ENCODE peak calls at places on chromosomes 16 and 17, in four cellular contexts. One of them, this sample, is unnamed.

GRCh38 chr16:85245307-85246172 is 133.3 kb upstream of the CIBAR2 start:
- DNase-seq in stomach: peak; percentile 44
- DNase-seq in transverse colon: peak; percentile 53
- DNase-seq in IMR-90: peak; percentile 79
- DNase-seq in this sample: peak; percentile 69

GRCh38 chr17:50935201-50936124 is 69.3 kb upstream of the TOB1 start:
- DNase-seq in IMR-90: no peak
- DNase-seq in transverse colon: peak; percentile 59
- DNase-seq in stomach: peak; percentile 94
- DNase-seq in this sample: peak; percentile 72

GRCh38 chr16:88436796-88437195 is 16.3 kb upstream of the ZFPM1 start:
- DNase-seq in IMR-90: no peak
- DNase-seq in transverse colon: no peak
- DNase-seq in stomach: no peak
- DNase-seq in this sample: no peak

GRCh38 chr17:50956750-50957523 is 90.8 kb upstream of the TOB1 start:
- DNase-seq in stomach: peak; percentile 69
- DNase-seq in transverse colon: peak; percentile 68
- DNase-seq in IMR-90: peak; percentile 54
- DNase-seq in this sample: peak; percentile 73

GRCh38 chr17:44218344-44219125 is 940 bp downstream of the UBTF start:
- DNase-seq in IMR-90: peak; percentile 83
- DNase-seq in stomach: peak; percentile 91
- DNase-seq in transverse colon: peak; percentile 92
- DNase-seq in this sample: peak; percentile 84

GRCh38 chr16:19696312-19696711 is 21.7 kb downstream of the KNOP1 start:
- DNase-seq in stomach: peak; percentile 86
- DNase-seq in IMR-90: peak; percentile 88
- DNase-seq in transverse colon: peak; percentile 92
- DNase-seq in this sample: peak; percentile 79

GRCh38 chr17:66054242-66054641 is 137.7 kb downstream of the CEP112 start:
- DNase-seq in IMR-90: no peak
- DNase-seq in transverse colon: no peak
- DNase-seq in stomach: no peak
- DNase-seq in this sample: no peak

GRCh38 chr17:8698142-8699050 is 46.2 kb downstream of the CCDC42 start:
- DNase-seq in stomach: no peak
- DNase-seq in IMR-90: peak; percentile 79
- DNase-seq in transverse colon: peak; percentile 15
- DNase-seq in this sample: peak; percentile 33

GRCh38 chr16:1981972-1982574 is 804 bp upstream of the NOXO1 start:
- DNase-seq in transverse colon: peak; percentile 78
- DNase-seq in stomach: no peak
- DNase-seq in IMR-90: no peak
- DNase-seq in this sample: no peak

GRCh38 chr17:59365383-59365981 is 34.0 kb downstream of the YPEL2 start:
- DNase-seq in transverse colon: no peak
- DNase-seq in IMR-90: no peak
- DNase-seq in stomach: no peak
- DNase-seq in this sample: no peak

GRCh38 chr17:56185905-56186783 is 32.9 kb downstream of the ANKFN1 start:
- DNase-seq in stomach: no peak
- DNase-seq in transverse colon: no peak
- DNase-seq in IMR-90: peak; percentile 94
- DNase-seq in this sample: no peak

GRCh38 chr16:27347930-27348685 is 34.3 kb downstream of the IL4R start:
- DNase-seq in IMR-90: no peak
- DNase-seq in transverse colon: no peak
- DNase-seq in stomach: no peak
- DNase-seq in this sample: no peak

GRCh38 chr16:51755039-51755501 is 604.0 kb upstream of the SALL1 start:
- DNase-seq in IMR-90: no peak
- DNase-seq in stomach: no peak
- DNase-seq in transverse colon: no peak
- DNase-seq in this sample: peak; percentile 88

GRCh38 chr17:7084058-7084457 is 4.0 kb upstream of the CLEC10A start:
- DNase-seq in stomach: no peak
- DNase-seq in IMR-90: no peak
- DNase-seq in transverse colon: no peak
- DNase-seq in this sample: no peak

GRCh38 chr17:42526031-42526444 is 10.0 kb upstream of the NAGLU start:
- DNase-seq in IMR-90: peak; percentile 66
- DNase-seq in transverse colon: peak; percentile 49
- DNase-seq in stomach: no peak
- DNase-seq in this sample: no peak

GRCh38 chr17:50853015-50853615 is 13.0 kb downstream of the TOB1 start:
- DNase-seq in stomach: no peak
- DNase-seq in IMR-90: no peak
- DNase-seq in transverse colon: no peak
- DNase-seq in this sample: no peak

GRCh38 chr17:59853168-59853918 is 39.4 kb downstream of the TUBD1 start:
- DNase-seq in IMR-90: peak; percentile 100
- DNase-seq in stomach: peak; percentile 91
- DNase-seq in transverse colon: peak; percentile 83
- DNase-seq in this sample: no peak

GRCh38 chr17:68778726-68779125 is 176.5 kb downstream of the ABCA8 start:
- DNase-seq in stomach: no peak
- DNase-seq in IMR-90: no peak
- DNase-seq in transverse colon: no peak
- DNase-seq in this sample: no peak
- H3K9me3 ChIP-seq in stomach: no peaks in the 10 kb centered on the region
- H3K9me3 ChIP-seq in IMR-90: no peaks in the 10 kb centered on the region
- H3K9me3 ChIP-seq in transverse colon: no peaks in the 10 kb centered on the region
- H3K9me3 ChIP-seq in this sample: no peaks in the 10 kb centered on the region

GRCh38 chr17:36816889-36817288 is 120.4 kb upstream of the LHX1 start:
- DNase-seq in transverse colon: no peak
- DNase-seq in IMR-90: no peak
- DNase-seq in stomach: no peak
- DNase-seq in this sample: no peak

GRCh38 chr17:36817483-36818048 is 119.7 kb upstream of the LHX1 start:
- DNase-seq in transverse colon: no peak
- DNase-seq in stomach: no peak
- DNase-seq in IMR-90: no peak
- DNase-seq in this sample: no peak

GRCh38 chr17:36818134-36818825 is 119.0 kb upstream of the LHX1 start:
- DNase-seq in stomach: no peak
- DNase-seq in IMR-90: no peak
- DNase-seq in transverse colon: no peak
- DNase-seq in this sample: no peak

GRCh38 chr17:36814958-36815357 is 122.3 kb upstream of the LHX1 start:
- DNase-seq in transverse colon: no peak
- DNase-seq in stomach: no peak
- DNase-seq in IMR-90: no peak
- DNase-seq in this sample: no peak

DNA sequence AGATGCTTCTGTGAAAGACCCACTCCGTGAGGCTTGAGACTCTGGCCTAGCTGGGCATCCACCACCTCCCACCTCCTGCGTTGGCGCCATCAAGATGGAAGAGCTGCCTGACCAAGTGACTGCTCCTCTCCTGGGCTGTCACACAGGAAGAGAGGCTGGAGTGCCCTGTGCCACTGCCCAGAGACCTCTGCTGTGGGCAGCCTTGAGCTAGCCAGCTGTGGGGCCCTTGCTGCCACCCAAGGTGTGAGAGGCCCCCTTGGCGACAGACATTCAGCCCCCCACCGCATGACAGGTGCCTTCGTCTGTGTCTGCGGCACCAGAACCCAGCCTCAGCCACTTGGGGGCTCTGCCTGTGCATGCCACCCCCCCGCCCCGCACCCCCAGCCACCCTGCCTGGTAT is 121.1 kb upstream of the LHX1 start:
- DNase-seq in transverse colon: no peak
- DNase-seq in IMR-90: no peak
- DNase-seq in stomach: no peak
- DNase-seq in this sample: no peak
- TF ChIP-seq POLR2A in transverse colon: no peak
- TF ChIP-seq POLR2A in IMR-90: no peak
- TF ChIP-seq POLR2A in stomach: no peak
- TF ChIP-seq POLR2A in this sample: no peak

GRCh38 chr16:35631261-35631945 is 2172.0 kb downstream of the TP53TG3F start:
- DNase-seq in stomach: no peak
- DNase-seq in IMR-90: no peak
- DNase-seq in transverse colon: no peak
- DNase-seq in this sample: no peak

GRCh38 chr16:35629001-35629400 is 2169.6 kb downstream of the TP53TG3F start:
- DNase-seq in IMR-90: no peak
- DNase-seq in transverse colon: no peak
- DNase-seq in stomach: no peak
- DNase-seq in this sample: no peak

GRCh38 chr16:35626051-35626450 is 2166.6 kb downstream of the TP53TG3F start:
- DNase-seq in stomach: no peak
- DNase-seq in IMR-90: no peak
- DNase-seq in transverse colon: no peak
- DNase-seq in this sample: no peak
- H3K9me3 ChIP-seq in stomach: peaks cover 22% of the 10 kb centered on the region
- H3K9me3 ChIP-seq in IMR-90: peaks cover 7% of the 10 kb centered on the region
- H3K9me3 ChIP-seq in transverse colon: no peaks in the 10 kb centered on the region
- H3K9me3 ChIP-seq in this sample: no peaks in the 10 kb centered on the region

DNA sequence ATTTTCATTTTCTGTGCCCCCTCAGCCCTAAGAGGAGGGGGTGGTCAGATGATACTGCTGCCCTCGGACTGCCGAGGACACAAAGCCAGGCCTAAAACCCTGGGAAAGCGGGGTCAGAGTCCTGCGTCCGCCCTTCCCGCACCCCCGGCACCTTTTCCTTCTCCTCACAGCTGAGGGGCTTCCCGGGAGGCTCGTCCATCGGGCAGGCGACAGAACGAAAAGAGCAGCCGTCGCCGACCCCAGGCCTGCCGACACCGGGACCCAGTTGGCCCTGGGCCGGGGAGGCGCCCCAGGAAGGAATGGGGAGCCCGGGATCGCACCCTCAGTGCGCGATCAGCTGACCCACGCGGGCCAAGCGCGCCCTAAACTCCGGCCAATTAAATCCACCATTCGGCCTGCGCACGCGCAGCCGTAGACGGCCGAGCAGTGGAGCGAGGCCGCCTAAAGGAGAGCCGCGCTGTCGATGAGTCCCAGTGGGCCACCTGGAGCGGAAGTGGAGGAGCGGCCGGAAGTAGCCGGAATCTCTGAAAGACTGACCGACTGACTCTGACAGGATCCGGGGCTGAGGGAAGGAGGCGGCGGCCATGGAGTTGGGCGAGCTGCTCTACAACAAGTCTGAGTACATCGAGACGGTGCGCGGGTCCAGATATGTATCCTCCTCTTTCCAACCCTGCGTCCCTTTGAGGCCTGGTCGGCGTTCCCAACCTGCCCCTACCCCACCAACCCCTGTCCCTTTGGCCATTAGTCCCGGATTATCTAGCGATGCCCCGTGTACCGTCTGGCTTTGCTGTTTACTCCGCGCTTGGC is at the start of the genes DCTN5 and PALB2:
- DNase-seq in stomach: peak; percentile 94
- DNase-seq in IMR-90: peak; percentile 92
- DNase-seq in transverse colon: peak; percentile 94
- DNase-seq in this sample: peak; percentile 94
- TF ChIP-seq POLR2A in stomach: no peak
- TF ChIP-seq POLR2A in IMR-90: peak; percentile 60
- TF ChIP-seq POLR2A in transverse colon: peak; percentile 45
- TF ChIP-seq POLR2A in this sample: no peak

GRCh38 chr17:77167472-77168306 is 26.9 kb downstream of the SEC14L1 start:
- DNase-seq in stomach: no peak
- DNase-seq in IMR-90: no peak
- DNase-seq in transverse colon: no peak
- DNase-seq in this sample: no peak
- H3K9me3 ChIP-seq in stomach: peaks cover 3% of the 10 kb centered on the region
- H3K9me3 ChIP-seq in IMR-90: peaks cover 9% of the 10 kb centered on the region
- H3K9me3 ChIP-seq in transverse colon: peaks cover 10% of the 10 kb centered on the region
- H3K9me3 ChIP-seq in this sample: no peaks in the 10 kb centered on the region

DNA sequence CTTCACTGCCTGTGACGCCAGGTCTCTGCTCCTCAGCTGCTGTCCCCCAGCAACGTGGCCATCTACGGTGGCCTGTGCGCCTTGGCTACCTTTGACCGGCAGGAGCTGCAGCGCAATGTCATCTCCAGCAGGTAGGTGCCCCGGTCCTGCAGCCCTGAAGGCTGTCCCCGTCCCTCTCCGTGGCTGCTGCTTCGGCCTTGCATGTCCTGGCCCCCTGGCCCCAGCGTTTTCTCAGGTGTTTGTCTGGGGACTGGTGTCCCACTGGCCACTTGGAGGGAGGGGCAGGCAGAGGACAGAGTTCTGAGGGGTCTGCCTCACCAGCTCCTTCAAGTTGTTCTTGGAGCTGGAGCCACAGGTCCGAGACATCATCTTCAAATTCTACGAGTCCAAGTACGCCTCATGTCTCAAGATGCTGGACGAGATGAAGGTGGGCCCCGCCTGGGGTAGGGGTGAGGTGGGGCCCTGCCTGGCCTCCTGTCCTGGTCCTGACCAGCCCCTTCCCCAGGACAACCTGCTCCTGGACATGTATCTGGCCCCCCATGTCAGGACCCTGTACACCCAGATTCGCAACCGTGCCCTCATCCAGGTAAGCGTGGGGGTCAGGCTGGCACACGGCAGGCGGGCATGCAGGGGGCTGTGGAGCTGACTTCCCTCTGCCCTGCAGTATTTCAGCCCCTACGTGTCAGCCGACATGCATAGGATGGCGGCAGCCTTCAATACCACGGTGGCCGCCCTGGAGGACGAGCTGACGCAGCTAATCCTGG is 4.4 kb downstream of the GPS1 start:
- DNase-seq in stomach: no peak
- DNase-seq in IMR-90: no peak
- DNase-seq in transverse colon: no peak
- DNase-seq in this sample: no peak
- TF ChIP-seq POLR2A in stomach: no peak
- TF ChIP-seq POLR2A in IMR-90: no peak
- TF ChIP-seq POLR2A in transverse colon: no peak
- TF ChIP-seq POLR2A in this sample: no peak

DNA sequence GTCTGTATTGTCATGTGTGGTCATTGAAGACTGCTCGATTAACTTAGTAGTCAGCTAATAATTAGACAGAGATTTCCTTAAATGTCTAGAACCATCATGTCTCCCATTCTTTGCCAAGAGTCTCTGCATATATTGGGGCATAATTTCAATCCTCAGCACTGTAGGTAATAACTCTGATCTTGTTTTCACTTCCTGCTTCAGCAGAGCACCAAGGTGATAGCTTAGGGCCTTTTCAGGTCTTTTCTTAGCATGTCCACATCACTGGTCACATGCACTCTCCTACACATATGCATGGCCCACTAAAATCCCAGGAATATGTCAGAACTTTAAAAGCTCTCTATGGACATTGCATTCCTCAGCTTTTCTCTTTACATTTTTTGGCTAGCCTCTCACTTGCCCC is 110.3 kb upstream of the NACA2 start:
- DNase-seq in IMR-90: no peak
- DNase-seq in transverse colon: no peak
- DNase-seq in stomach: no peak
- DNase-seq in this sample: no peak
- H3K9me3 ChIP-seq in IMR-90: peaks cover 19% of the 10 kb centered on the region
- H3K9me3 ChIP-seq in transverse colon: peaks cover 30% of the 10 kb centered on the region
- H3K9me3 ChIP-seq in stomach: peaks cover 42% of the 10 kb centered on the region
- H3K9me3 ChIP-seq in this sample: no peaks in the 10 kb centered on the region